ENCODE peak calls at places on chromosomes 3 and 15, in eight cellular contexts. One of them, this sample, is unnamed.

GRCh38 chr3:33474895-33475294 is 34.7 kb upstream of the UBP1 start:
- DNase-seq in cardiac muscle cell: peak; percentile 8
- DNase-seq in RWPE1: no peak
- DNase-seq in foreskin keratinocyte: no peak
- DNase-seq in RWPE2: no peak
- DNase-seq in thoracic aorta: no peak
- DNase-seq in BE2C: no peak
- DNase-seq in IMR-90: no peak
- DNase-seq in this sample: peak; percentile 25

GRCh38 chr3:109098245-109098644 is 19.7 kb downstream of the MORC1 start:
- DNase-seq in BE2C: peak; percentile 13
- DNase-seq in cardiac muscle cell: no peak
- DNase-seq in IMR-90: no peak
- DNase-seq in thoracic aorta: no peak
- DNase-seq in RWPE1: peak; percentile 21
- DNase-seq in foreskin keratinocyte: peak; percentile 12
- DNase-seq in RWPE2: no peak
- DNase-seq in this sample: peak; percentile 42

GRCh38 chr15:101175396-101175795 is 76.5 kb downstream of the CHSY1 start:
- DNase-seq in RWPE1: no peak
- DNase-seq in foreskin keratinocyte: no peak
- DNase-seq in BE2C: no peak
- DNase-seq in cardiac muscle cell: no peak
- DNase-seq in thoracic aorta: no peak
- DNase-seq in RWPE2: peak; percentile 37
- DNase-seq in IMR-90: no peak
- DNase-seq in this sample: no peak

GRCh38 chr3:170437696-170438407 is 19.2 kb downstream of the CLDN11 start:
- DNase-seq in thoracic aorta: no peak
- DNase-seq in cardiac muscle cell: peak; percentile 42
- DNase-seq in RWPE2: no peak
- DNase-seq in RWPE1: no peak
- DNase-seq in foreskin keratinocyte: no peak
- DNase-seq in IMR-90: no peak
- DNase-seq in BE2C: no peak
- DNase-seq in this sample: no peak

GRCh38 chr15:41493205-41493901 is at the start of gene ITPKA:
- DNase-seq in RWPE1: peak; percentile 73
- DNase-seq in thoracic aorta: peak; percentile 21
- DNase-seq in RWPE2: peak; percentile 90
- DNase-seq in IMR-90: peak; percentile 78
- DNase-seq in foreskin keratinocyte: no peak
- DNase-seq in cardiac muscle cell: peak; percentile 74
- DNase-seq in BE2C: peak; percentile 84
- DNase-seq in this sample: peak; percentile 68

GRCh38 chr3:128432898-128433629 is 33.6 kb downstream of the DNAJB8 start:
- DNase-seq in BE2C: peak; percentile 64
- DNase-seq in thoracic aorta: no peak
- DNase-seq in foreskin keratinocyte: no peak
- DNase-seq in cardiac muscle cell: no peak
- DNase-seq in IMR-90: no peak
- DNase-seq in RWPE1: no peak
- DNase-seq in RWPE2: no peak
- DNase-seq in this sample: no peak

GRCh38 chr3:102466001-102466400 is 31.2 kb downstream of the ZPLD1 start:
- DNase-seq in cardiac muscle cell: no peak
- DNase-seq in BE2C: no peak
- DNase-seq in thoracic aorta: no peak
- DNase-seq in IMR-90: no peak
- DNase-seq in RWPE1: no peak
- DNase-seq in RWPE2: no peak
- DNase-seq in foreskin keratinocyte: no peak
- DNase-seq in this sample: peak; percentile 20

GRCh38 chr3:88596451-88596850 is 446.7 kb downstream of the C3orf38 start:
- DNase-seq in RWPE2: no peak
- DNase-seq in BE2C: no peak
- DNase-seq in IMR-90: no peak
- DNase-seq in RWPE1: no peak
- DNase-seq in cardiac muscle cell: no peak
- DNase-seq in foreskin keratinocyte: peak; percentile 39
- DNase-seq in thoracic aorta: no peak
- DNase-seq in this sample: no peak

GRCh38 chr3:51845129-51845528 is 16.3 kb upstream of the IQCF2 start:
- DNase-seq in RWPE1: no peak
- DNase-seq in thoracic aorta: no peak
- DNase-seq in foreskin keratinocyte: no peak
- DNase-seq in RWPE2: no peak
- DNase-seq in cardiac muscle cell: no peak
- DNase-seq in BE2C: no peak
- DNase-seq in IMR-90: no peak
- DNase-seq in this sample: no peak

GRCh38 chr15:100628746-100629145 is 26.4 kb downstream of the ASB7 start:
- DNase-seq in RWPE1: no peak
- DNase-seq in thoracic aorta: no peak
- DNase-seq in RWPE2: no peak
- DNase-seq in IMR-90: no peak
- DNase-seq in BE2C: no peak
- DNase-seq in cardiac muscle cell: peak; percentile 77
- DNase-seq in foreskin keratinocyte: no peak
- DNase-seq in this sample: no peak

GRCh38 chr15:78111788-78112187 is 19.4 kb downstream of the SH2D7 start:
- DNase-seq in foreskin keratinocyte: no peak
- DNase-seq in thoracic aorta: no peak
- DNase-seq in RWPE1: no peak
- DNase-seq in IMR-90: no peak
- DNase-seq in cardiac muscle cell: no peak
- DNase-seq in RWPE2: no peak
- DNase-seq in BE2C: no peak
- DNase-seq in this sample: no peak

GRCh38 chr3:15280853-15281532 is 51.4 kb downstream of the SH3BP5 start:
- DNase-seq in cardiac muscle cell: no peak
- DNase-seq in BE2C: no peak
- DNase-seq in RWPE2: no peak
- DNase-seq in foreskin keratinocyte: no peak
- DNase-seq in RWPE1: no peak
- DNase-seq in thoracic aorta: no peak
- DNase-seq in IMR-90: no peak
- DNase-seq in this sample: no peak

GRCh38 chr3:39447637-39448483 is 19.6 kb upstream of the MOBP start:
- DNase-seq in RWPE2: peak; percentile 68
- DNase-seq in thoracic aorta: peak; percentile 53
- DNase-seq in BE2C: peak; percentile 61
- DNase-seq in cardiac muscle cell: peak; percentile 91
- DNase-seq in RWPE1: peak; percentile 79
- DNase-seq in IMR-90: peak; percentile 82
- DNase-seq in foreskin keratinocyte: peak; percentile 64
- DNase-seq in this sample: peak; percentile 90

DNA sequence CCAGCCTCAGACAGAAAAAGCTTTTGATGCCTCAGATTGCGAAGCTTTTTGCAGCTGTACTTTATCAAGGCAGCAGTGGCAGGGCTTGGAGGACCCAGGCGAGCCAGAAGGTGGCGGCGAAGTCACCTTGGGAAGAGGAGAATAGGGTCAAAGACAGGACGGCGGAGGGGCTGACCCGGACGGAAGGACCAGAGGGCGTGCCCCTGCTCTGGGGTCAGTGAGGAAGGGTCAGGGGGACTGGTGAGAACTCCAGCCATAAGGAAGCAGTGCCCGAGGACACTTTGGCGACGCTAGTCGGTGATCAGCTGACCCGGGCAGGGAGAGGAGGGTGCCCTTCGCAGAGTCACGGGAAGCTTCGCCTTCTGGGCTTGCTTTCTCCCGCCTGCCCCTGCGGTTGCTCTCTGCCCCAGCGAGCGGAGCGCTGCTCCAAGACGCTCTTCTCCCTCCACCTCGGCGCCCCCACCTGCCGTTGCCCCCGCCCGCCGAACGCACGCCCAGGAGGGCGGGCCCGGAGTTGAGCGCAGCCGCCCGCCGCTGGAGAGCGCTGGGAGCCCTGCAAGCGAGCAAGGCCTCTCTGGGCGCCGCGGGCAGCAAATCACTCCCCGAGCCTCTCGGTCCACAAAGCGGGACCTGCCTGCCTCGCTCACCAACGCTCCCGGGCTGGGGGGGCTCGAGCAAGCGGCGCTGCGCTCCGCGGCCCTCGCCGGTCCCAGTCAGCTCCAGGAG is 1.4 kb downstream of the CADPS start:
- DNase-seq in foreskin keratinocyte: no peak
- DNase-seq in RWPE1: no peak
- DNase-seq in cardiac muscle cell: no peak
- DNase-seq in BE2C: peak; percentile 80
- DNase-seq in thoracic aorta: no peak
- DNase-seq in RWPE2: no peak
- DNase-seq in IMR-90: no peak
- DNase-seq in this sample: no peak
- TF ChIP-seq CTCF in foreskin keratinocyte: no peak
- TF ChIP-seq CTCF in RWPE1: peak; percentile 24
- TF ChIP-seq CTCF in cardiac muscle cell: no peak
- TF ChIP-seq CTCF in BE2C: peak; percentile 66
- TF ChIP-seq CTCF in thoracic aorta: no peak
- TF ChIP-seq CTCF in RWPE2: peak; percentile 16
- TF ChIP-seq CTCF in IMR-90: no peak
- TF ChIP-seq CTCF in this sample: peak; percentile 9

DNA sequence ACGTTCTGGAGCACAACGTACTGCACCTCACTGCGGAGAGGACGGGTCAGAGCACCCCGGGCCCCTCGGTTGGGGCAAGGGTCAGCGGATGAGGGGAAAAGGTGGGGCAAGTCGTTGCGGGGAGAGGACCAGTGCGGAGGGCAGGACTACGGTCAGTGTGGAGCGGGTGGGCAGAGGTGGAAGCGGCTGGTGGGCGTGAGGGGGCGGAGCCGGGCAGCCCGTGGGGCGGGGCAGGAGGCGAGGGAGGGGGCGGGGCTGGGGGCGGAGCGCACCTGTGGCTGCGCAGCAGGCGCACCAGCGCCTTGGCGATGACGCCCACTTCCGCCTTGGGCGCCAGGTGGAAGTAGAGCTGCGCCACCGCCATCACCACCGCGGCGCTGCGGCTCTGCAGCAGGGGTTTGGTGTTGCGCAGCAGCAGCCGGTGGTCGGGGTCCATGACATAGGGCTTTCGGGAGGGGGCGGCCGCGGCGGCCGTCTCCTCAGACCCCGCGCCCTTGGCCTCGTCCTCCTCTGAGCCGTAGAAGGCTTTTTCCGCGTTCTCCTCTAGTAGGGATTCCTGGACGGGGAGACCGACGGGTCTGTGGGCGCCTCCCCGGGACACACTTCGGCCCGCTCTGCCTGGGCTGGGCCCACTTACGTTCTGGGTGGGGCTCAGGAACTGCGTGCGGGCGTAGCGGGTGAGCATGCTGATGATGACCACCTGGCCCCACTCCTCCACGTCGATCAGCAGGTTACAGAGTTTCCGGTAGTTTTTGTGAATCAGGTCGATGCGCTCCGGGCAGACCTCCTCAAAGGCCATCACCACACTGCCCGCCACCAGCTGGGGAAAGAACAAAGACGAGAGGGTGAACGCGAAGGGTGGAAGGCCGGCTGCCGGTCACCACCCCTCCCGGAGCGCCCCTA is 29.2 kb downstream of the AP3B2 start:
- DNase-seq in foreskin keratinocyte: peak; percentile 57
- DNase-seq in IMR-90: no peak
- DNase-seq in RWPE1: peak; percentile 88
- DNase-seq in thoracic aorta: no peak
- DNase-seq in RWPE2: peak; percentile 92
- DNase-seq in BE2C: peak; percentile 61
- DNase-seq in cardiac muscle cell: no peak
- DNase-seq in this sample: peak; percentile 58
- TF ChIP-seq CTCF in foreskin keratinocyte: peak; percentile 67
- TF ChIP-seq CTCF in IMR-90: no peak
- TF ChIP-seq CTCF in RWPE1: peak; percentile 35
- TF ChIP-seq CTCF in thoracic aorta: no peak
- TF ChIP-seq CTCF in RWPE2: peak; percentile 61
- TF ChIP-seq CTCF in BE2C: peak; percentile 20
- TF ChIP-seq CTCF in cardiac muscle cell: no peak
- TF ChIP-seq CTCF in this sample: peak; percentile 18

DNA sequence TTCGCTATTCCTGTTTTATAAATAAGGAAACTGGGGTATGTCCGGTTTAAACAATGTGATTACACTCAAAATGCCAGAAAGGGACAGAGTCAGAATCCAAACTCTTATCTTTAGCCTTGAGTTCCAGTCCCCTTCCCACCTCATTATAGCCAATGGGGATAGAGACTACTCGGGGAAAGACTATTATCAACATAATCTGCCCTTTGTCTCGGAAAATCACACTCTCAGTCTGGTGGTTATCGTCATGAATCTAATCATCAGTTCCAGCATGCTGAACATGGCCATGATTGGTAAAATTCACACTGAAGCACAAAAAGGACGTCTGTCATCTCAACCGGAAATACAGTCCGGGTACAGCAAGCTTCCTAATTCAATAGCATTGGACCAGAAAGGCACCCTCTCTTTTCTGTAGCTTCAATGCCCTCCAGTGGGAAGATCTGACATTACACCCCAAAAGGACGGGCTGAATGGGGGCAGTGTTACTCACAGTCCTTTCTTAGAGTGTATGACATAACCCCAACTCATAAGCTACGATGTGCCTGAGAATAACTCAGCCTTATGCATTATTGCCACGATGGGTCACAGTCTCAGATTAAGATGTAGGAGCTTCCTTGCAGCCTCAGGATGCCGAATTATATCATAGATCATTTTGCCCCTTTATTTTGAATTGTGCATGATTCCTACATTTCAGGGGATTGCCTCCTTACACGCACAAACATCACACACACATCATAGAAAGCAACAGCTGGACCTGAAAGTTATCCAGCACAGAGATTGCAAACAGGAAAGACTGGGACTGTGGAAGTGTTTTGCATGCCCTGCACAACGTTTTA is 390.4 kb upstream of the LMCD1 start:
- DNase-seq in thoracic aorta: peak; percentile 39
- DNase-seq in BE2C: peak; percentile 50
- DNase-seq in RWPE2: no peak
- DNase-seq in foreskin keratinocyte: peak; percentile 75
- DNase-seq in IMR-90: peak; percentile 31
- DNase-seq in cardiac muscle cell: peak; percentile 81
- DNase-seq in RWPE1: peak; percentile 7
- DNase-seq in this sample: peak; percentile 72
- TF ChIP-seq CTCF in thoracic aorta: peak; percentile 78
- TF ChIP-seq CTCF in BE2C: peak; percentile 77
- TF ChIP-seq CTCF in RWPE2: peak; percentile 76
- TF ChIP-seq CTCF in foreskin keratinocyte: peak; percentile 86
- TF ChIP-seq CTCF in IMR-90: peak; percentile 46
- TF ChIP-seq CTCF in cardiac muscle cell: peak; percentile 83
- TF ChIP-seq CTCF in RWPE1: peak; percentile 63
- TF ChIP-seq CTCF in this sample: peak; percentile 87

DNA sequence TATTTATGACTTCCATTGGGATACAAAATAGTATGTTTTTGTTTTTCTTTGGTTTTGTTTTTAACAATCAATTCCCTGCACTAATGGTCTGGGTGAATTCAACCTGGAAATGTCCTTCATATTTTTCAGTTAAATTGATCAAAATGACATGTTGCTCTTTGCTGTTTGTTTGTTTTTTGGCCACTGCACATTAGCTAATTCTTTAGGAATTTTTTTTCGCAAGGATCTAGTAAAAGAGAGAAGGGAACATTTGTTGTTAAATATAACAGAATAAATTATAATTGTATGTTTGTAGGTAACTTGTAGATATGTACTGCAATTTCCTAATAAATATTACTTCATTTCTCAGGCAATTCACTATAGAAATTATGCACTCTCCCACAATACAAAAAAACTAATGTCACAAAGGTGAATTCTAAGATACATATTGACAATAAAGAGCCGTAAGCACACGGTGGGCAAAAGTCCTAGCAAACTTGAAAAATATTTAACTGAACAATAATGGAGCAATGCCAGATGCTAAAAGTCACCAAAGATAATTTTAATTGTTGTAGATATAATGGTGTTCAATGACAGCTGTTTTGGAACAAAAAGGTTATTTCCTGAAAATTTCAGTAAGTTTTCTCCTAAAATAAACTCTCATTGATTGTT is 21.4 kb upstream of the PPARG start:
- DNase-seq in foreskin keratinocyte: no peak
- DNase-seq in IMR-90: no peak
- DNase-seq in RWPE2: no peak
- DNase-seq in thoracic aorta: no peak
- DNase-seq in RWPE1: no peak
- DNase-seq in BE2C: no peak
- DNase-seq in cardiac muscle cell: no peak
- DNase-seq in this sample: no peak
- TF ChIP-seq CTCF in foreskin keratinocyte: no peak
- TF ChIP-seq CTCF in IMR-90: no peak
- TF ChIP-seq CTCF in RWPE2: no peak
- TF ChIP-seq CTCF in thoracic aorta: no peak
- TF ChIP-seq CTCF in RWPE1: no peak
- TF ChIP-seq CTCF in BE2C: no peak
- TF ChIP-seq CTCF in cardiac muscle cell: no peak
- TF ChIP-seq CTCF in this sample: no peak